ENCODE peak calls at places on chromosomes 16 and 17, in ten cellular contexts. M is NCI-H1105; Z is renal cortical epithelial cell; S is fibroblast of lung; X is ELR; G is AG09319; K is endodermal cell; U is fibroblast of pulmonary artery; H is stimulated activated CD4-positive, alpha-beta T cell treated with anti-CD3 and anti-CD28 coated beads, TNF-alpha, amount 100 ng/mL, for 1 hour; R is stromal cell of bone marrow. N is an unnamed sample.

GRCh38 chr17:49404371-49404770 is 10.3 kb downstream of the PHB1 start:
- DNase-seq in G (no peak), R (no peak), S (no peak), H (no peak), M (no peak), Z (no peak), U (no peak), K (peak), X (no peak), N (no peak)

GRCh38 chr17:67095803-67096202 is 51.4 kb downstream of the CACNG1 start:
- DNase-seq in G (no peak), X (peak), U (peak), M (no peak), R (peak), H (no peak), Z (peak), S (peak), K (no peak), N (no peak)

GRCh38 chr16:55812951-55813350 is 19.9 kb downstream of the CES1 start:
- DNase-seq in G (no peak), S (no peak), U (no peak), H (no peak), R (no peak), M (no peak), K (no peak), Z (no peak), X (no peak), N (no peak)

GRCh38 chr16:67857547-67858233 is 10.2 kb upstream of the CENPT start:
- DNase-seq in H (no peak), K (peak), S (peak), M (no peak), Z (peak), U (peak), R (peak), X (peak), G (peak), N (peak)

GRCh38 chr17:48592097-48592496 is 1.5 kb downstream of the HOXB5 start:
- DNase-seq in R (no peak), H (no peak), G (no peak), K (peak), U (no peak), X (no peak), M (no peak), Z (no peak), S (peak), N (no peak)

GRCh38 chr16:68084504-68085258 is 489 bp upstream of the NFATC3 start:
- DNase-seq in U (peak), X (peak), G (no peak), H (peak), S (peak), R (no peak), K (peak), Z (no peak), M (peak), N (peak)

GRCh38 chr16:71840052-71840451 is 5.7 kb upstream of the ATXN1L start:
- DNase-seq in X (peak), U (no peak), K (no peak), M (no peak), S (no peak), H (no peak), R (no peak), G (peak), Z (peak), N (no peak)

GRCh38 chr17:83012873-83013778 is 66.3 kb upstream of the METRNL start:
- DNase-seq in G (peak), U (peak), S (peak), H (no peak), Z (no peak), R (peak), X (peak), M (no peak), K (peak), N (no peak)

GRCh38 chr16:51382215-51382614 is 231.1 kb upstream of the SALL1 start:
- DNase-seq in K (no peak), G (no peak), Z (peak), R (no peak), X (peak), M (no peak), S (no peak), H (no peak), U (no peak), N (no peak)

GRCh38 chr17:27380551-27380950 is 75.7 kb upstream of the KSR1 start:
- DNase-seq in G (no peak), X (no peak), M (no peak), S (no peak), R (no peak), H (no peak), Z (no peak), U (no peak), K (no peak), N (no peak)

GRCh38 chr16:10123141-10123540 is 59.1 kb downstream of the GRIN2A start:
- DNase-seq in R (no peak), S (no peak), Z (no peak), M (no peak), H (no peak), G (no peak), U (no peak), K (no peak), X (peak), N (no peak)

GRCh38 chr16:57367111-57367752 is 5.1 kb upstream of the CX3CL1 start:
- DNase-seq in R (no peak), U (peak), S (no peak), G (no peak), K (no peak), H (no peak), M (no peak), X (peak), Z (peak), N (no peak)

GRCh38 chr17:40558300-40558584 is 7.0 kb downstream of the CCR7 start:
- DNase-seq in U (no peak), Z (no peak), X (no peak), M (no peak), G (no peak), H (no peak), R (no peak), S (no peak), K (peak), N (no peak)

GRCh38 chr16:22018559-22018958 is 10.6 kb downstream of the MOSMO start:
- DNase-seq in U (no peak), X (peak), R (no peak), M (no peak), G (no peak), H (no peak), Z (no peak), S (peak), K (no peak), N (no peak)

GRCh38 chr16:51710186-51710585 is 559.1 kb upstream of the SALL1 start:
- DNase-seq in K (no peak), M (no peak), X (no peak), H (no peak), U (no peak), G (no peak), Z (no peak), R (no peak), S (no peak), N (no peak)

GRCh38 chr17:79109584-79109983 is 35.0 kb downstream of the ENGASE start:
- DNase-seq in Z (no peak), X (peak), K (peak), H (no peak), M (no peak), U (no peak), R (no peak), S (no peak), G (no peak), N (no peak)

GRCh38 chr17:82334622-82335394 is 1.2 kb upstream of the SECTM1 start:
- DNase-seq in Z (no peak), R (no peak), U (peak), G (no peak), X (peak), H (no peak), S (peak), M (no peak), K (no peak), N (no peak)

GRCh38 chr16:899678-900060 is 71.1 kb downstream of the LMF1 start:
- DNase-seq in R (no peak), U (no peak), S (no peak), K (no peak), Z (no peak), G (no peak), H (no peak), X (no peak), M (no peak), N (no peak)

GRCh38 chr17:41456206-41456605 is 11.0 kb downstream of the KRT32 start:
- DNase-seq in S (no peak), R (no peak), H (no peak), U (no peak), K (peak), Z (no peak), G (no peak), X (peak), M (no peak), N (no peak)

GRCh38 chr17:40467281-40467867 is 24.1 kb downstream of the IGFBP4 start:
- DNase-seq in X (no peak), H (no peak), M (no peak), K (no peak), S (no peak), G (no peak), U (no peak), R (no peak), Z (no peak), N (no peak)

GRCh38 chr17:74245145-74245817 is 28.8 kb upstream of the DNAI2 start:
- DNase-seq in R (no peak), G (no peak), U (no peak), S (no peak), M (no peak), H (no peak), X (no peak), Z (no peak), K (peak), N (no peak)

GRCh38 chr17:38577244-38577643 is 28.5 kb downstream of the SRCIN1 start:
- DNase-seq in G (no peak), X (no peak), K (no peak), U (no peak), S (no peak), H (no peak), Z (no peak), M (no peak), R (no peak), N (no peak)

GRCh38 chr17:79201536-79202227 is 127.1 kb downstream of the ENGASE start:
- DNase-seq in M (no peak), Z (no peak), X (peak), H (no peak), S (no peak), K (peak), R (peak), G (no peak), U (no peak), N (no peak)

GRCh38 chr16:78770353-78771091 is 671.1 kb downstream of the WWOX start:
- DNase-seq in S (peak), G (no peak), K (peak), X (no peak), Z (no peak), H (peak), M (no peak), U (no peak), R (peak), N (peak)

GRCh38 chr16:71542377-71542776 is 16.2 kb downstream of the CHST4 start:
- DNase-seq in U (peak), G (no peak), M (no peak), H (no peak), R (no peak), S (peak), Z (no peak), K (peak), X (peak), N (peak)

GRCh38 chr16:12767897-12768296 is 35.8 kb downstream of the CPPED1 start:
- DNase-seq in H (no peak), K (no peak), M (no peak), R (no peak), Z (no peak), G (no peak), S (no peak), X (no peak), U (no peak), N (peak)

GRCh38 chr16:83335076-83335475 is 472.7 kb upstream of the HSBP1 start:
- DNase-seq in K (no peak), G (no peak), Z (no peak), H (no peak), U (no peak), M (no peak), S (no peak), R (no peak), X (no peak), N (no peak)

GRCh38 chr16:89444151-89444723 is 46.1 kb downstream of the ANKRD11 start:
- DNase-seq in H (no peak), Z (no peak), M (no peak), K (no peak), X (no peak), U (no peak), R (no peak), G (no peak), S (no peak), N (peak)

GRCh38 chr17:68197091-68197996 is 50.5 kb upstream of the AMZ2 start:
- DNase-seq in K (peak), R (no peak), Z (no peak), X (no peak), S (no peak), G (no peak), H (no peak), M (peak), U (no peak), N (peak)

GRCh38 chr17:56098746-56099145 is 54.5 kb upstream of the ANKFN1 start:
- DNase-seq in X (no peak), U (no peak), G (no peak), R (no peak), S (no peak), H (no peak), M (no peak), Z (no peak), K (no peak), N (no peak)

GRCh38 chr17:76492989-76493501 is 8.2 kb downstream of the RHBDF2 start:
- DNase-seq in S (peak), M (no peak), H (no peak), U (peak), K (no peak), Z (peak), X (peak), R (peak), G (no peak), N (no peak)

GRCh38 chr17:43767713-43768059 is 9.1 kb upstream of the SOST start:
- DNase-seq in M (no peak), R (no peak), S (no peak), X (no peak), H (no peak), K (no peak), G (no peak), U (no peak), Z (no peak), N (no peak)

GRCh38 chr16:57503366-57503765 is 17.1 kb upstream of the DOK4 start:
- DNase-seq in K (peak), Z (no peak), R (no peak), H (no peak), S (no peak), X (no peak), U (peak), M (no peak), G (no peak), N (peak)

GRCh38 chr17:70276931-70277330 is 107.6 kb downstream of the KCNJ2 start:
- DNase-seq in G (no peak), Z (peak), U (no peak), X (peak), M (no peak), S (peak), H (no peak), K (no peak), R (peak), N (no peak)

GRCh38 chr16:74745109-74745615 is 29.5 kb downstream of the FA2H start:
- DNase-seq in G (no peak), K (no peak), S (no peak), U (no peak), M (no peak), H (no peak), R (no peak), X (no peak), Z (no peak), N (no peak)

GRCh38 chr16:26645629-26646028 is 421.1 kb upstream of the C16orf82 start:
- DNase-seq in H (no peak), S (no peak), U (no peak), M (no peak), K (peak), G (no peak), Z (no peak), X (no peak), R (no peak), N (peak)

GRCh38 chr17:78130439-78131101 is at the start of gene TMC8:
- DNase-seq in K (peak), H (peak), X (no peak), G (no peak), U (no peak), R (no peak), M (no peak), S (no peak), Z (no peak), N (peak)